ENCODE peak calls at places on chromosomes 11 and 22, in eight cellular contexts. X is ovary, T is stomach, K is K562, P is SK-N-SH, U is suprapubic skin, G is sigmoid colon, Y is transverse colon. Q is an unnamed sample.

GRCh38 chr11:47348859-47349258 is 3.6 kb downstream of the MYBPC3 start:
- DNase-seq in Y (no peak), G (no peak), K (no peak), X (no peak), U (no peak), P (peak; percentile 65), T (no peak), Q (no peak)

GRCh38 chr11:114262681-114263509 is 33.3 kb upstream of the NNMT start:
- DNase-seq in Y (no peak), G (peak; percentile 84), P (peak; percentile 75), X (peak; percentile 52), K (peak; percentile 56), U (peak; percentile 34), T (no peak), Q (no peak)

GRCh38 chr22:23834830-23835772 is 3.7 kb downstream of the DERL3 start:
- DNase-seq in T (peak; percentile 64), Y (peak; percentile 8), G (peak; percentile 65), P (peak; percentile 12), K (no peak), X (peak; percentile 50), U (peak; percentile 56), Q (no peak)

GRCh38 chr22:41833369-41834004 is 582 bp downstream of the SREBF2 start:
- DNase-seq in U (peak; percentile 80), T (peak; percentile 48), G (peak; percentile 78), X (peak; percentile 68), Y (peak; percentile 57), P (peak; percentile 68), K (peak; percentile 73), Q (peak; percentile 33)

GRCh38 chr11:20156876-20157613 is 3.2 kb downstream of the DBX1 start:
- DNase-seq in P (no peak), K (no peak), G (no peak), T (no peak), U (no peak), X (no peak), Y (peak; percentile 20), Q (no peak)

GRCh38 chr22:50544078-50544745 is 1.5 kb upstream of the KLHDC7B start:
- DNase-seq in K (no peak), X (peak; percentile 72), Y (peak; percentile 91), G (peak; percentile 81), T (peak; percentile 87), U (peak; percentile 88), P (peak; percentile 83), Q (peak; percentile 42)

GRCh38 chr11:12599408-12600143 is 74.6 kb upstream of the TEAD1 start:
- DNase-seq in T (peak; percentile 63), P (no peak), X (peak; percentile 48), Y (peak; percentile 24), G (no peak), U (peak; percentile 63), K (peak; percentile 68), Q (no peak)

GRCh38 chr11:2724653-2725366 is 25.0 kb upstream of the KCNQ1OT1 start:
- DNase-seq in T (no peak), Y (no peak), K (no peak), P (no peak), X (peak; percentile 59), U (no peak), G (peak; percentile 79), Q (peak; percentile 61)

GRCh38 chr22:28198692-28199091 is 279.6 kb upstream of the PITPNB start:
- DNase-seq in P (no peak), X (no peak), G (no peak), Y (no peak), T (no peak), K (no peak), U (no peak), Q (no peak)

GRCh38 chr11:78039919-78040671 is 17.0 kb upstream of the KCTD14 start:
- DNase-seq in P (peak; percentile 84), G (peak; percentile 81), U (peak; percentile 74), K (peak; percentile 52), T (peak; percentile 72), X (peak; percentile 82), Y (peak; percentile 79), Q (peak; percentile 33)

GRCh38 chr11:72237112-72237931 is 6.7 kb downstream of the PHOX2A start:
- DNase-seq in Y (no peak), P (peak; percentile 74), K (no peak), X (no peak), G (peak; percentile 63), T (no peak), U (no peak), Q (no peak)

GRCh38 chr22:48829908-48830307 is 997.8 kb downstream of the BRD1 start:
- DNase-seq in P (no peak), Y (no peak), G (no peak), U (no peak), T (no peak), X (no peak), K (no peak), Q (no peak)

GRCh38 chr11:46421257-46421880 is 29.8 kb upstream of the CHRM4 start:
- DNase-seq in K (peak; percentile 22), T (no peak), U (no peak), G (no peak), X (no peak), Y (no peak), P (no peak), Q (no peak)

GRCh38 chr22:28017558-28017820 is 98.4 kb upstream of the PITPNB start:
- DNase-seq in P (no peak), G (no peak), X (no peak), Y (no peak), T (no peak), U (no peak), K (no peak), Q (no peak)

GRCh38 chr11:61736310-61736709 is 16.1 kb upstream of the MYRF start:
- DNase-seq in Y (no peak), G (no peak), K (no peak), T (no peak), P (no peak), U (no peak), X (no peak), Q (no peak)

DNA sequence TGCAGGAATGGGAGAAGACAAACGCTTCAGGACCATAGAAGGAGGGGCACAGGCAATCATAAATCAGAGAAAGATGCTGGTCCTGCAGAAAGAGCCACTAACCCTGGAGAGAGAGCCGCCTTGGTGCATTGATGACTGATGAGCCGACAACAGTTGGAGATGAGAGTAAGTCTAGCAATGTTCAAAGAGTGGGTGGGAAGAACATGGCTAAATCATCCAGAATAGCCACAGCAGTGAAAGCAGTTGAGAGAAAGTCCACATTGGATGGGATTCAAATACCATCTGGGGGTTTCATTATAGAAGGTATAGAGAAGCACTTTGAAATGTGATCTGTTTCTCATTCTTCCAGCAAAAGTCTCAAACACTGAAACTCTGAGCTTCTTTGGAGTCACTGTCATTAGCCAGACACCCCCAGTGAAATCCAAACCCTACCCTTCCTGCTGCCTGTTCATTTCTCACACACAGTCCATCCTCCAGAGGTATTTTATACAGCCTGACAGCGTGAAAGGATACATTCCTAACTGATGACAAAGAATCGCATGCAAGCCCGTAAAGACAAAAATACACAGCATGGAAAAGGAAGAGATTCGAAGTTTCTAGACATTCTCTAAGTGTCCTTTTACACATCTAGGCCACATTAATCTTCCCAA is 303.1 kb upstream of the MPPED2 start:
- DNase-seq in P (no peak), K (no peak), G (no peak), Y (no peak), X (no peak), U (no peak), T (no peak), Q (no peak)
- TF ChIP-seq EP300 in P (no peak), K (no peak), G (no peak), Y (no peak), X (no peak), U (no peak), T (no peak), Q (no peak)

GRCh38 chr22:46064966-46065666 is 85.2 kb upstream of the PPARA start:
- DNase-seq in Y (peak; percentile 12), T (peak; percentile 23), X (peak; percentile 50), P (no peak), U (peak; percentile 40), G (peak; percentile 69), K (no peak), Q (peak; percentile 27)
- H3K27me3 ChIP-seq in Y (no peaks in the 10 kb centered on the region), T (no peaks in the 10 kb centered on the region), X (no peaks in the 10 kb centered on the region), P (no peaks in the 10 kb centered on the region), U (no peaks in the 10 kb centered on the region), G (no peaks in the 10 kb centered on the region), K (no peaks in the 10 kb centered on the region), Q (no peaks in the 10 kb centered on the region)

GRCh38 chr11:110428956-110429613 is 663 bp upstream of the FDX1 start:
- DNase-seq in T (no peak), Y (no peak), P (no peak), X (no peak), U (no peak), K (no peak), G (no peak), Q (no peak)

GRCh38 chr11:110428040-110428439 is 1.7 kb upstream of the FDX1 start:
- DNase-seq in U (no peak), X (no peak), G (no peak), P (no peak), K (no peak), Y (no peak), T (no peak), Q (no peak)

GRCh38 chr11:110431212-110432073 is 1.7 kb downstream of the FDX1 start:
- DNase-seq in X (no peak), T (no peak), P (peak; percentile 9), Y (no peak), K (no peak), G (no peak), U (no peak), Q (no peak)

GRCh38 chr11:110430267-110431211 is 791 bp downstream of the FDX1 start:
- DNase-seq in X (no peak), P (no peak), U (no peak), T (peak; percentile 29), Y (peak; percentile 61), K (no peak), G (peak; percentile 67), Q (no peak)

DNA sequence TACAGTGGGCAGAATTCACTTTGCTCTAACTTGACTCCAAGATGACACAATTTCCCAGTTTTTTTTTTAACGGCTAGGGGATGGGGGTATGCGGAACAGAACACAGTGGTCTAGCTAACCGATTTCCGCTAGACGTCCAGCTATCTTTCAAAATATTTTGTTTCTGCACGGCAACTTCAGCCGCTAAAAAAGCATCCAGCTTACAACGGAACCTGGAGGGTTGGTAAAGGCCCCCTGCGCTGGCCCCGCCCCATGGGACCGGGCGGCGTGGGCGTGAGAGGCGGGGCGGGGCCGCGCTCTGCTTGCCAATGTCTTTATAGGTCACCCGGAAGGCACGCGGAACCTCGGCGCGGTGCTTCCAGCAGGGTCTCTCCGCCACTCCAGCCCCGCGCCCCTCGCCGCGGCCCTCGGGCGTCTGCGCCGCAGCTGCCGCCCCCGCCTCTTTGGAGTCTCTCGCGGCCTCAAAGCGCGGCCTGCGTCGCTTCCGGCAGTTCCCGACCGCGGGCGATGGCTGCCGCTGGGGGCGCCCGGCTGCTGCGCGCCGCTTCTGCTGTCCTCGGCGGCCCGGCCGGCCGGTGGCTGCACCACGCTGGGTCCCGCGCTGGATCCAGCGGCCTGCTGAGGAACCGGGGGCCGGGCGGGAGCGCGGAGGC is at the start of gene FDX1:
- DNase-seq in G (peak; percentile 87), X (peak; percentile 86), P (peak; percentile 88), T (peak; percentile 83), U (peak; percentile 81), Y (peak; percentile 84), K (peak; percentile 94), Q (peak; percentile 56)
- TF ChIP-seq CTCF in G (peak; percentile 71), X (peak; percentile 34), P (peak; percentile 51), T (peak; percentile 51), U (peak; percentile 81), Y (peak; percentile 55), K (peak; percentile 53), Q (peak; percentile 85)

GRCh38 chr11:10751581-10751940 is 515 bp downstream of the CTR9 start:
- DNase-seq in G (no peak), X (no peak), P (no peak), U (no peak), Y (no peak), K (peak; percentile 12), T (no peak), Q (no peak)
- TF ChIP-seq EP300 in G (no peak), X (no peak), P (no peak), U (no peak), Y (no peak), K (no peak), T (no peak), Q (no peak)

Q was measured in tibial nerve.